ENCODE peak calls at places on chromosomes 1 and 21, in four cellular contexts. One of them, this sample, is unnamed.

GRCh38 chr1:222124602-222125001 is 382.7 kb upstream of the DUSP10 start:
- DNase-seq in A549: no peak
- DNase-seq in GM12878: no peak
- DNase-seq in K562: no peak
- DNase-seq in this sample: no peak

GRCh38 chr1:155272466-155273133 is 704 bp downstream of the CLK2 start:
- DNase-seq in A549: peak
- DNase-seq in GM12878: no peak
- DNase-seq in K562: no peak
- DNase-seq in this sample: peak

GRCh38 chr1:171794085-171794484 is 12.6 kb downstream of the METTL13 start:
- DNase-seq in A549: no peak
- DNase-seq in GM12878: no peak
- DNase-seq in K562: no peak
- DNase-seq in this sample: no peak

GRCh38 chr1:75085931-75086330 is 48.3 kb upstream of the LHX8 start:
- DNase-seq in A549: no peak
- DNase-seq in GM12878: no peak
- DNase-seq in K562: no peak
- DNase-seq in this sample: no peak

GRCh38 chr1:57340361-57341192 is 83.3 kb downstream of the DAB1 start:
- DNase-seq in A549: no peak
- DNase-seq in GM12878: no peak
- DNase-seq in K562: no peak
- DNase-seq in this sample: peak

GRCh38 chr21:25637846-25638245 is 1.2 kb upstream of the JAM2 start:
- DNase-seq in A549: no peak
- DNase-seq in GM12878: no peak
- DNase-seq in K562: no peak
- DNase-seq in this sample: no peak

GRCh38 chr1:63920154-63921117 is 146.6 kb downstream of the ROR1 start:
- DNase-seq in A549: peak
- DNase-seq in GM12878: no peak
- DNase-seq in K562: no peak
- DNase-seq in this sample: no peak

GRCh38 chr21:45228171-45228641 is 59.5 kb downstream of the POFUT2 start:
- DNase-seq in A549: no peak
- DNase-seq in GM12878: no peak
- DNase-seq in K562: no peak
- DNase-seq in this sample: no peak

GRCh38 chr1:24107462-24108225 is 4.3 kb downstream of the MYOM3 start:
- DNase-seq in A549: peak
- DNase-seq in GM12878: no peak
- DNase-seq in K562: no peak
- DNase-seq in this sample: no peak

GRCh38 chr1:225886159-225887029 is 2.6 kb downstream of the LEFTY1 start:
- DNase-seq in A549: no peak
- DNase-seq in GM12878: no peak
- DNase-seq in K562: no peak
- DNase-seq in this sample: no peak
- TF ChIP-seq REST in A549: no peak
- TF ChIP-seq REST in GM12878: no peak
- TF ChIP-seq REST in K562: no peak
- TF ChIP-seq REST in this sample: no peak

DNA sequence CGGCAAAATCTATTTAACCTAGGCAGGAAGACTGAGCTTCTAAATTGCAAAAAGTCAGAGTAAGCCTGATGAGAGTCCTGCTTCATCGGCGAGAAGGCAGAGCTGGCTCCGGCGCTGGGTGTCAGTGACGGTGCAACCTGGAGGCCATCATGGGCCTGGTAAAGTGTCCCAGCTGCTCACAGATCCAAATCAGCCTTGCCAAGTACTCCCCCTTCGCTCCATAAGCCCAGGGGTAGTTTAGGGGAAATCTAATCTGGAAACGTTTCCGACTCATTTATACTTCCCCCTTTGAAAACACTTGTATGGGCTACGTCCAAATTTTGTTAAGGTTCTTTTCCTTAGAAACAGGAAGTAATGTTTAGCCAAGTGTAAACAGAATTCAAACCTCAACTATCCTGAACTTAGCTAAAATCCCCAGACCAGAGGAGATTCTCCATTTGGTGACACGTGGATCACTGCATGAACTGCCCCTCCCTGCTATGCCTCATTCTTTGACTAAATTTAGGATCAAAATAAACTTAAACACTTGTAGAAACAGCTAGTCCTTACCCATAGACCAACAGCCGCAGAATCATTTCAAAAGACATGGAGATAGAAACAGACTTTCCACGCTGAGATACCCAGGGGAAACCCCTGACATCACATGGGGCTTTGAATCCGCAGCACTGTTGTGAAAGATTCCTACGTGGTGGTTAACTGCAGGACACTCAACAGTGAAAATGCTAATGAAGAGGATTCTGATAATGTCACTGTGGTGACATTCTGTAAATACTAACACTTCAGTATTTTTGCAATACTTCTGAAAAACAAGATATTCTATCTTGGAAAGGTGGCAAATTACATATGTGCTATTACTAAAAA is 172.7 kb downstream of the TGFBR3 start:
- DNase-seq in A549: no peak
- DNase-seq in GM12878: peak
- DNase-seq in K562: no peak
- DNase-seq in this sample: no peak
- TF ChIP-seq RCOR1 in A549: no peak
- TF ChIP-seq RCOR1 in GM12878: no peak
- TF ChIP-seq RCOR1 in K562: no peak
- TF ChIP-seq RCOR1 in this sample: no peak

GRCh38 chr1:219900201-219900600 is 28.2 kb downstream of the SLC30A10 start:
- DNase-seq in A549: no peak
- DNase-seq in GM12878: no peak
- DNase-seq in K562: no peak
- DNase-seq in this sample: no peak
- TF ChIP-seq REST in A549: no peak
- TF ChIP-seq REST in GM12878: no peak
- TF ChIP-seq REST in K562: no peak
- TF ChIP-seq REST in this sample: no peak

DNA sequence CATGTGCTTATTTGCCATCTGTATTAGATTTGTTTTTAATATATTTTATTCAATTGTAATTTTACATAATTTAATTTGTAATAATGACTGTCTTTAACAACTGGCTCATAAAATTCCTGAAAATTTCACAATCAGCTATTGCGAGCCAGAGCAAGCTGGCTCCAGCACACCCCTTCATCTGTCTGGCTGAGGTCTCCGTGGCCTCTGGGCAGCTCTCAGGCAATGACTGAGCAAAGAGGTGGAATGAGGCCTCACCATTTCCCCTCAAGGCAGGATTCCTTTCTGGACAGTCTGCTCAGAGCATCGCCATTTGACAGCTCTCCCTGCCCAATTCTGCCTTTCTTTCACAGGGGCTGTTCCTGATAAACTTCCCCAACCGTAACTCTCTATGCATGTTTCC is 5.8 kb upstream of the KANK4 start:
- DNase-seq in A549: no peak
- DNase-seq in GM12878: no peak
- DNase-seq in K562: no peak
- DNase-seq in this sample: no peak
- TF ChIP-seq RCOR1 in A549: no peak
- TF ChIP-seq RCOR1 in GM12878: no peak
- TF ChIP-seq RCOR1 in K562: no peak
- TF ChIP-seq RCOR1 in this sample: no peak

DNA sequence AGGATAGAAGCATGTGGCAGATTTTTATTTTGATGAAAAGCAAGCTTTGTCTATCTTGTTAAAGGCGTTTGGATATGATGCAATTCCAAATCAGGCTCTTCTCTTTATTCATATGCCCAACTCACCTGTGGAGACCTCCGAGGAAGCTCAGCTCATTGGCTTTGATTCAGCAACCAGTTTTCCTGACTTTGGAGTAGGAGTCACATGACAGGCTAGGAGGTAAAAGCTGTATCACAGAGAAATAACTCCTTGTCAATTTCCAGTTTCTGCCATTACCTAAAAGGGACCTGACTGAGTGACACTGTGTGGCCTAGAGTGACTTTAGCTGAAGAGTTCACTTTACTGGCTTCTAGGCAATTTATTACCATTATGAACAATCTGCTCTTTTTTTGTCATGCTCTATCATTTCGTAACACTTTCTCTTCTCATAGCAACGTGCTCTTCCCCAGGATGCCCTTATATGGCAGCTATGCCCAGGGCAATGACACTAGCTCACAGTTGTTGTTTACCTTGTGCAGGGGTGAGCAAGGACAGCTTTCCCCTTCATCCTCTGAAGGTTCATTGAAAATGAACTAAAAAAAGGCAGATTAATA is 107.2 kb downstream of the KCNK1 start:
- DNase-seq in A549: no peak
- DNase-seq in GM12878: peak
- DNase-seq in K562: no peak
- DNase-seq in this sample: no peak
- TF ChIP-seq REST in A549: no peak
- TF ChIP-seq REST in GM12878: no peak
- TF ChIP-seq REST in K562: no peak
- TF ChIP-seq REST in this sample: no peak

This sample was measured in SK-N-SH.